ENCODE peak calls at places on chromosomes 2 and 18, in six cellular contexts. U is GM12892, P is uterus, G is suprapubic skin, N is Peyer's patch, C is spleen. H is an unnamed sample.

GRCh38 chr2:237310515-237311114 is 103.3 kb downstream of the COL6A3 start:
- DNase-seq in N (no peak), G (no peak), U (no peak), C (no peak), P (no peak), H (no peak)

GRCh38 chr2:215626812-215627281 is 191.0 kb upstream of the FN1 start:
- DNase-seq in U (no peak), C (no peak), G (no peak), P (no peak), N (no peak), H (no peak)

GRCh38 chr18:26086959-26087358 is 3.5 kb downstream of the SS18 start:
- DNase-seq in C (no peak), N (no peak), P (no peak), U (no peak), G (no peak), H (no peak)

GRCh38 chr2:44233450-44234128 is 41.7 kb upstream of the SLC3A1 start:
- DNase-seq in C (no peak), U (no peak), P (no peak), N (no peak), G (no peak), H (no peak)

GRCh38 chr2:158414538-158414937 is 42.0 kb downstream of the CCDC148 start:
- DNase-seq in G (no peak), U (no peak), P (no peak), N (no peak), C (no peak), H (no peak)

GRCh38 chr2:23712756-23713151 is 214.2 kb downstream of the ATAD2B start:
- DNase-seq in N (no peak), U (no peak), C (no peak), P (no peak), G (no peak), H (no peak)

GRCh38 chr2:132670104-132670960 is at the start of gene LYPD1:
- DNase-seq in U (no peak), N (no peak), G (no peak), C (peak), P (no peak), H (no peak)

GRCh38 chr2:96095116-96095636 is 21.2 kb downstream of the ADRA2B start:
- DNase-seq in C (no peak), P (no peak), U (no peak), N (no peak), G (no peak), H (peak)

GRCh38 chr2:178286636-178287035 is 92.3 kb downstream of the OSBPL6 start:
- DNase-seq in N (no peak), C (no peak), P (no peak), G (no peak), U (no peak), H (no peak)

GRCh38 chr18:65435529-65435928 is 315.3 kb upstream of the CDH7 start:
- DNase-seq in P (no peak), U (no peak), C (no peak), N (no peak), G (no peak), H (no peak)

GRCh38 chr2:157938556-157938955 is 62.4 kb upstream of the ACVR1 start:
- DNase-seq in U (no peak), C (no peak), P (no peak), G (no peak), N (no peak), H (no peak)

GRCh38 chr2:175976758-175977157 is 25.3 kb downstream of the LNPK start:
- DNase-seq in C (no peak), U (no peak), P (no peak), G (no peak), N (no peak), H (no peak)

GRCh38 chr2:179963626-179964025 is 43.5 kb downstream of the CWC22 start:
- DNase-seq in G (no peak), N (no peak), C (no peak), P (no peak), U (no peak), H (no peak)

GRCh38 chr2:239979243-239980023 is 45.7 kb downstream of the NDUFA10 start:
- DNase-seq in U (no peak), G (no peak), C (no peak), P (no peak), N (no peak), H (peak)

DNA sequence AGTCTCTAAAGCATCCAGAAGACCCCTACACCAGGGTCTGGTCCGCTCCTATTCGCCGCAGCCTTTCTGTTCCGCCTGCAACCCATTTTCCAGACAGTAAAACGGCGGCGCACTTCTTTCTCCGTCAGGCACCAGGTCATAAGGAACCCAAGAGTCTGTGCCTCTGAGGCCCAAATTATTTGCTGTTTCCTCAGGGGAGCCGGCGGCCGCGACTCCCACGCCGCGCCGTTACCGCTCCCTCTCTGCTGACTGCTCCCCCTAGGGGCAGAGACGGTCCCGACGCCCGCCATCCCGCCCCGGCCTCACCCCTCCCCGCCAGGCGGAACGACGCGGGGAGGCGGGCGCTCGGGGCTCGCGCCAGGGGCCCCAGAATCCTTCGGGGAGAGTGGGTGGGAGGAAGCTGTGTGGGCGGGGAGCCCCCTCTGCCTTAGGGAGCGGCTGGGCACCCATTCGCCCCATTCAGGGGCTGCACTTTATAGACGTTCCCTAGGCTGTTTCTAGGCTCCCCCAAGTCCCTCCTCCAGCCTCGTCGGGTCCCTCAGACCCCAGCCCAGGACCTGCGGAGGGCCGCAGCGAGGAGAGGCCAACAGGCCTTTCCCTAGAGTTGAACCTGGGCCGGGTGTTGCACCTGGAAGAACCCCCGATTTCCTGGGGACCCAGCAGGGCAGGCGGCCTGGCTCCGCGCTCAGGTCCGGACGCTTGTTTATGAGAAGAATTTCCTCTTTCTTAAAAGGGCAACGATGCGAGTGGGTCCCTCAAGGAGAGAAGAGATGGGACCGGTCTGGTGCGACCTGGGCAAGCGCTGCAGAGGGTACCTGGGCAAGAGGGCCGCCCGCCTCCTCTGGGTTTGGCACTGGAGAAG is 3.6 kb upstream of the CTDSP1 start:
- DNase-seq in N (peak), P (peak), U (peak), G (peak), C (peak), H (peak)
- TF ChIP-seq POLR2A in N (peak), P (no peak), U (peak), G (no peak), C (no peak), H (no peak)

DNA sequence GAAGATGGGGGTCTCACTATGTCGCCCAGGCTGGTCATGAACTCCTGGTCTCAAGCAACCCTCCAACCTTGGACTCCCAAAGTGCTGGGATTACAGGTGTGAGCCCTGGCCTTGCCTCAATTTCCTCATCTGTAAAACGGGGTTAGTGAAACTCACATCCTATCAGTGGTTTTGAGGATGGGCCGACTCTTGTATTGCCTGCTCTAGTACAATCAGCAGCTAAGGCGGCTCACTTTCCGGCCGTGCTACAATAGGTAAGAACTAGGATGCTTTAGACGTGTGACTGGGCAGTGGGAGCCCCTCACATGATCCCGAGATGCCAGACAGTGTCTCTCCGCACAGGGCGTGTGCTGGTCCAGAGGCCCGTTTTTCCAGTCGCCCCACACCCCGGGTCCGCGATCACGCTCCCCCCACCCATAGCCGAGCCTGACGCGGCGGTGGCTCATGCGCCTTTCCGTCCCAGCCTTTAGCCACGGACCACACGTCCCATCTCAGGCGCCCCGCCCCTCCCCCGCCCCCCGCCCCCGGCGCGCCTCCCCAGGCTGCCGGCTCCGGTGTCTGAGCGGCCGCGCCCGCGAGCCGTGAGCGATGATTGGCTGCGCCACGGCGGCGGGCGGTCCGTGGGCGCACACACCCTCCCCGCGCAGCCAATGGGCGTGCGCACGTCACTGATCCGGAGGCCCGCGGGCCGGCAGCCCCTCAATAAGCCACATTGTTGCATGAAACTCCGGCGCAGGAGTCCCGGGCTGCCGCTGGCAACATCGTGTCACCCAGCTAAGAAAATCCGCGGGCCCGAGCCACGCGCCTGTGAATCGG is at the start of gene HK2:
- DNase-seq in C (peak), G (peak), N (peak), P (peak), U (peak), H (peak)
- TF ChIP-seq POLR2A in C (no peak), G (no peak), N (peak), P (peak), U (peak), H (no peak)

DNA sequence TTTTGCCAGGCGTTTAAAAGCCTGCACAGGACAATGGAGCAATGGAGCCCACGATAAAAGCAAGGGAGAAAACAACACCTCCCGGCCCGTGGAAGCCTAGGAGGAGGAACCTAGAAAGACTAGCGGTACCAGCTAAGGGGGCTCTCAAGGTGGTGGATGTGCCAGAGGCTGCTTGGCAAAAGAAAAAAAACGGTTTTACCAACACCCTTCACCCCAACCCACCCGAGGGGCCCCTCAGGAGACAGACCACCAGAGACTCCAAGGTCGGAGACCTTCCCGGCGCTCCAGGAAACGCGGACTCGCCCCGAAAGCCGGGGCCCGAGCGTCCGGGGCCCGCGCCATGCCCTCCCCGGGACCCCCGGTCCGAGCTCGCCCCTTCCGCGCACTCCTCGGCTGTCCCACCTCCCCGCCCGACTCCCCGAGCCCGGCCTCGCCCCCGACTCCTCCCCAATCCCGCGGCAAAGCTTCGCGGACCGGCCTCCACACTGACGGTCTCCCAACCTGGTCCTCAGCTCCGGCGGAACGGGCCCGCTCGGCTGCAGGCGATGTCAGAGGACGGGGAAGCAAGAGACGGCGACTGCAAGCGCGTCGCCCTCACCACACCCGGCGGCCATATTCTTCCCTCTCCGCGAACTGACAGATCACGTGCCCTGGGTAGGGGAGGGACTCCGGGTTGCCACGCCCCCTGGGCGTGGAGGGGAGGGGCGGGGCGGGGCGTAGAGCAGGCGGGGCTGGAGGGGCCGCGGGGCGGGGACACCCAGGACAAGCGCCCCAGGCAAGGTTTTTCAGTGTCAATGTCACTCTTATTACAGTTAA is at the start of gene KIDINS220:
- DNase-seq in C (peak), G (peak), P (peak), N (peak), U (peak), H (peak)
- TF ChIP-seq POLR2A in C (no peak), G (no peak), P (peak), N (peak), U (peak), H (no peak)

DNA sequence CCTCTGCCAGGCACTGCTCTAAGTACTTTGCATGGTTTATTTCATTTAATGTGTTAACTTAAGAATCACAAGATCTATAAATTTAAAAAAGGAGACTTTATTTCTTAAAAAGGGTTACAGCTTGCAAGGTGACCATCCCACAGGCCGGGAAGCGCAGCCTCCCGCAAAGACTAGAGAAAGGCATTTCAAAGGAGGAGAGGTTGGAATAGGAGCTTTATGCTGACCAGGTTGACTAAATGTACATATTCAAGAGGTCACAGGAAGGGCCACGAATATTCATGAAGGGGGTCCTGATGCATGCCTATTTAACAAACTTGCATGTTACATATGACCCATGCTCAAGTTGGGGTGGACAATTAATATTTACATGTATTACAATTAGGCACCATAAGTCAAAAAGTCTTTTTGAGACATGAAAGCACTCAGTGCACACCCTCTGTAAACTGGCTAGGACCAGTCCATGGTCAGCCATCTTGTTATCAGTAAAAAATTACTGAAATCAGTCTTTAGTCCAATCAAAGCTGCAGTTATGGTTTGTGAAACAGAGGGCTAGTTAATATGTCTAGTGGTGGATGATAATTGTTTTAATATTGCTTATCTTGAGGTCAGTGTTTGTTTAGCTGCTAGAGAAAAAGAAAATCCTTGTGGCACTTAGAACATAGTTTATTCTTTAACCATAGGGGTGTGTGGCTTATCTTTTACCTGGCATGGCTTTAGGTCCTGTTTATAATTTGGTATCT is 169.3 kb downstream of the KCNE4 start:
- DNase-seq in N (no peak), G (no peak), C (no peak), U (no peak), P (no peak), H (no peak)
- TF ChIP-seq POLR2A in N (no peak), G (no peak), C (no peak), U (no peak), P (no peak), H (no peak)

H was measured in lower leg skin.